ENCODE peak calls at places on chromosomes 1 and 21, in seven cellular contexts. One of them, this sample, is unnamed.

GRCh38 chr1:41329662-41330587 is 31.3 kb upstream of the FOXO6 start:
- DNase-seq in upper lobe of left lung: no peak
- DNase-seq in breast epithelium: no peak
- DNase-seq in H1: no peak
- DNase-seq in transverse colon: no peak
- DNase-seq in K562: no peak
- DNase-seq in GM23338: no peak
- DNase-seq in this sample: no peak

GRCh38 chr1:186899577-186899976 is 70.8 kb downstream of the PLA2G4A start:
- DNase-seq in upper lobe of left lung: no peak
- DNase-seq in H1: no peak
- DNase-seq in GM23338: no peak
- DNase-seq in transverse colon: no peak
- DNase-seq in breast epithelium: no peak
- DNase-seq in K562: no peak
- DNase-seq in this sample: no peak

GRCh38 chr1:244325056-244325764 is 126.5 kb downstream of the ADSS2 start:
- DNase-seq in GM23338: no peak
- DNase-seq in transverse colon: no peak
- DNase-seq in K562: no peak
- DNase-seq in breast epithelium: peak
- DNase-seq in H1: no peak
- DNase-seq in upper lobe of left lung: no peak
- DNase-seq in this sample: no peak

GRCh38 chr1:12594966-12595838 is 22.8 kb downstream of the DHRS3 start:
- DNase-seq in breast epithelium: peak
- DNase-seq in transverse colon: peak
- DNase-seq in upper lobe of left lung: peak
- DNase-seq in GM23338: peak
- DNase-seq in H1: no peak
- DNase-seq in K562: no peak
- DNase-seq in this sample: no peak

GRCh38 chr1:155133799-155134281 is 1.8 kb upstream of the SLC50A1 start:
- DNase-seq in upper lobe of left lung: no peak
- DNase-seq in K562: no peak
- DNase-seq in transverse colon: no peak
- DNase-seq in breast epithelium: no peak
- DNase-seq in H1: no peak
- DNase-seq in GM23338: no peak
- DNase-seq in this sample: no peak

GRCh38 chr1:50369008-50369634 is 54.1 kb downstream of the DMRTA2 start:
- DNase-seq in transverse colon: no peak
- DNase-seq in GM23338: no peak
- DNase-seq in upper lobe of left lung: no peak
- DNase-seq in breast epithelium: no peak
- DNase-seq in K562: no peak
- DNase-seq in H1: no peak
- DNase-seq in this sample: no peak

GRCh38 chr21:32387151-32387550 is 5.7 kb downstream of the URB1 start:
- DNase-seq in GM23338: no peak
- DNase-seq in H1: no peak
- DNase-seq in upper lobe of left lung: no peak
- DNase-seq in transverse colon: no peak
- DNase-seq in breast epithelium: no peak
- DNase-seq in K562: no peak
- DNase-seq in this sample: no peak

GRCh38 chr1:200038987-200039848 is 11.7 kb downstream of the NR5A2 start:
- DNase-seq in GM23338: peak
- DNase-seq in upper lobe of left lung: peak
- DNase-seq in breast epithelium: no peak
- DNase-seq in transverse colon: peak
- DNase-seq in K562: no peak
- DNase-seq in H1: no peak
- DNase-seq in this sample: no peak

GRCh38 chr1:191279266-191279800 is 801.7 kb upstream of the BRINP3 start:
- DNase-seq in K562: no peak
- DNase-seq in upper lobe of left lung: no peak
- DNase-seq in GM23338: no peak
- DNase-seq in transverse colon: no peak
- DNase-seq in H1: no peak
- DNase-seq in breast epithelium: no peak
- DNase-seq in this sample: no peak

GRCh38 chr1:110203021-110203661 is 7.0 kb upstream of the KCNC4 start:
- DNase-seq in transverse colon: peak
- DNase-seq in GM23338: peak
- DNase-seq in upper lobe of left lung: no peak
- DNase-seq in H1: no peak
- DNase-seq in breast epithelium: no peak
- DNase-seq in K562: peak
- DNase-seq in this sample: no peak

GRCh38 chr1:22876359-22877111 is 96.1 kb downstream of the LACTBL1 start:
- DNase-seq in GM23338: peak
- DNase-seq in transverse colon: no peak
- DNase-seq in breast epithelium: no peak
- DNase-seq in K562: no peak
- DNase-seq in H1: no peak
- DNase-seq in upper lobe of left lung: peak
- DNase-seq in this sample: no peak

GRCh38 chr1:215911406-215911968 is 344.4 kb downstream of the KCTD3 start:
- DNase-seq in upper lobe of left lung: no peak
- DNase-seq in transverse colon: no peak
- DNase-seq in breast epithelium: no peak
- DNase-seq in K562: no peak
- DNase-seq in GM23338: no peak
- DNase-seq in H1: no peak
- DNase-seq in this sample: no peak

GRCh38 chr1:57010511-57010910 is 44.7 kb upstream of the C8B start:
- DNase-seq in breast epithelium: no peak
- DNase-seq in transverse colon: no peak
- DNase-seq in H1: no peak
- DNase-seq in GM23338: no peak
- DNase-seq in upper lobe of left lung: no peak
- DNase-seq in K562: no peak
- DNase-seq in this sample: no peak

GRCh38 chr1:55071477-55071876 is 32.1 kb downstream of the PCSK9 start:
- DNase-seq in GM23338: peak
- DNase-seq in H1: peak
- DNase-seq in upper lobe of left lung: no peak
- DNase-seq in breast epithelium: no peak
- DNase-seq in K562: peak
- DNase-seq in transverse colon: no peak
- DNase-seq in this sample: peak

GRCh38 chr21:31675960-31676359 is 16.5 kb downstream of the SOD1 start:
- DNase-seq in upper lobe of left lung: no peak
- DNase-seq in H1: no peak
- DNase-seq in K562: no peak
- DNase-seq in breast epithelium: no peak
- DNase-seq in transverse colon: no peak
- DNase-seq in GM23338: no peak
- DNase-seq in this sample: no peak

GRCh38 chr1:224203243-224204016 is 20.4 kb downstream of the DEGS1 start:
- DNase-seq in K562: no peak
- DNase-seq in H1: no peak
- DNase-seq in upper lobe of left lung: no peak
- DNase-seq in breast epithelium: peak
- DNase-seq in transverse colon: peak
- DNase-seq in GM23338: peak
- DNase-seq in this sample: no peak

GRCh38 chr1:48291421-48291820 is 68.9 kb downstream of the SLC5A9 start:
- DNase-seq in K562: no peak
- DNase-seq in transverse colon: no peak
- DNase-seq in GM23338: no peak
- DNase-seq in breast epithelium: no peak
- DNase-seq in H1: no peak
- DNase-seq in upper lobe of left lung: peak
- DNase-seq in this sample: no peak

GRCh38 chr21:26123012-26123411 is 47.6 kb downstream of the APP start:
- DNase-seq in GM23338: no peak
- DNase-seq in H1: no peak
- DNase-seq in upper lobe of left lung: no peak
- DNase-seq in breast epithelium: no peak
- DNase-seq in K562: no peak
- DNase-seq in transverse colon: no peak
- DNase-seq in this sample: no peak

GRCh38 chr1:177243773-177244172 is 73.0 kb downstream of the BRINP2 start:
- DNase-seq in H1: no peak
- DNase-seq in breast epithelium: no peak
- DNase-seq in upper lobe of left lung: no peak
- DNase-seq in transverse colon: no peak
- DNase-seq in GM23338: no peak
- DNase-seq in K562: no peak
- DNase-seq in this sample: no peak

GRCh38 chr1:177249231-177249630 is 78.5 kb downstream of the BRINP2 start:
- DNase-seq in K562: no peak
- DNase-seq in GM23338: no peak
- DNase-seq in breast epithelium: no peak
- DNase-seq in H1: no peak
- DNase-seq in transverse colon: peak
- DNase-seq in upper lobe of left lung: no peak
- DNase-seq in this sample: no peak

GRCh38 chr1:177248258-177248657 is 77.5 kb downstream of the BRINP2 start:
- DNase-seq in upper lobe of left lung: no peak
- DNase-seq in transverse colon: no peak
- DNase-seq in K562: no peak
- DNase-seq in breast epithelium: no peak
- DNase-seq in H1: no peak
- DNase-seq in GM23338: no peak
- DNase-seq in this sample: no peak

GRCh38 chr1:177247777-177248176 is 77.0 kb downstream of the BRINP2 start:
- DNase-seq in K562: no peak
- DNase-seq in breast epithelium: no peak
- DNase-seq in transverse colon: no peak
- DNase-seq in H1: no peak
- DNase-seq in GM23338: no peak
- DNase-seq in upper lobe of left lung: no peak
- DNase-seq in this sample: no peak

DNA sequence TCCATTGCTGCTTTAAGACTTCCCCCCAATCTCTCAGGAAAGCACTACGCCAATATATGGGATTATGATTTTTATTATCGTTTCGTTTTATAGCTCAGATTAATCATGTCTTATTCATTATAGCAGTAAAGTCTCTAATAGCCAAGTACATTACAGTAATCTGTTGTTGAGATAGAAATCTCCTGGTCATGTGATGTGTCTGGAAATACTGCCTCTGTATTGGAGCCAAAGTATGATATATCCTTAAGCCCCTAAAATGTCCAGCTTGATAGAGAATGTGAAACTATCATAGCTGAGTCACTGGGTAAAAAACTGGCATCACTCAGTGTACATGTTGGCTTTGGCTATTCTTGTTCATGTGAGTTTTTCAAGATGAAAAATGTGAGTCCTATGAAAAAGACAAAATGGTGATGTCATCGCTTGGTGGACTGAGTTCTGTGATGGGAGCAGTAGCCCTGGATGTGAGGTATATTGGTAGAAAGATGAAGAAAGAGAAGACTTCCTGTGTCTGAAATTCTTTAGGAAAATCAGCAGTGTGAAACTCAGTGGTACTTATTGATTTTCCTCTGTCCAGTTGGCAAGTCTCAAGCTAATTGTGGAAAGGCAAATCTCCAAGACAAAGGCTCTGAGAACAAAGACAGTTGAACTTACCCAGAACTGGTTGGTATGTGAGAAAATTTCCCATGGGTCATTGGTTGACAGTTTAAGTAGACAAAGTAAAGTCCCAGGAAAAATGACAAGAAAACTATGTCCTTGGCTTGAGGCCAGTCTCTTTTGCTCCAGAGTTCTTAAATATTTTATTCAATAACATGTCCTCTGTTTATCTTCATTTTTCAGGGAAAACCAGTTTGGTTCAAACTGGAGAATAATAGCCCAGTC is 76.2 kb downstream of the BRINP2 start:
- DNase-seq in GM23338: no peak
- DNase-seq in K562: no peak
- DNase-seq in breast epithelium: no peak
- DNase-seq in H1: no peak
- DNase-seq in transverse colon: no peak
- DNase-seq in upper lobe of left lung: no peak
- DNase-seq in this sample: no peak
- H3K4me3 ChIP-seq in GM23338: no peak
- H3K4me3 ChIP-seq in K562: no peak
- H3K4me3 ChIP-seq in breast epithelium: no peak
- H3K4me3 ChIP-seq in H1: no peak
- H3K4me3 ChIP-seq in transverse colon: no peak
- H3K4me3 ChIP-seq in upper lobe of left lung: no peak
- H3K4me3 ChIP-seq in this sample: no peak

GRCh38 chr1:19424651-19425570 is 60.4 kb downstream of the CAPZB start:
- DNase-seq in transverse colon: no peak
- DNase-seq in upper lobe of left lung: no peak
- DNase-seq in H1: no peak
- DNase-seq in breast epithelium: no peak
- DNase-seq in K562: no peak
- DNase-seq in GM23338: no peak
- DNase-seq in this sample: no peak
- TF ChIP-seq POLR2AphosphoS5 in transverse colon: no peak
- TF ChIP-seq POLR2AphosphoS5 in upper lobe of left lung: no peak
- TF ChIP-seq POLR2AphosphoS5 in H1: no peak
- TF ChIP-seq POLR2AphosphoS5 in breast epithelium: no peak
- TF ChIP-seq POLR2AphosphoS5 in K562: no peak
- TF ChIP-seq POLR2AphosphoS5 in GM23338: no peak
- TF ChIP-seq POLR2AphosphoS5 in this sample: no peak

GRCh38 chr1:81453345-81453703 is 347.4 kb upstream of the ADGRL2 start:
- DNase-seq in GM23338: no peak
- DNase-seq in transverse colon: no peak
- DNase-seq in H1: no peak
- DNase-seq in K562: no peak
- DNase-seq in upper lobe of left lung: no peak
- DNase-seq in breast epithelium: no peak
- DNase-seq in this sample: no peak
- TF ChIP-seq CTCF in GM23338: no peak
- TF ChIP-seq CTCF in transverse colon: no peak
- TF ChIP-seq CTCF in H1: no peak
- TF ChIP-seq CTCF in K562: no peak
- TF ChIP-seq CTCF in upper lobe of left lung: no peak
- TF ChIP-seq CTCF in breast epithelium: no peak
- TF ChIP-seq CTCF in this sample: no peak

GRCh38 chr1:52365746-52366516 is at the start of gene CC2D1B:
- DNase-seq in upper lobe of left lung: peak
- DNase-seq in transverse colon: peak
- DNase-seq in GM23338: peak
- DNase-seq in breast epithelium: peak
- DNase-seq in K562: peak
- DNase-seq in H1: peak
- DNase-seq in this sample: peak

GRCh38 chr1:52366517-52366827 is 467 bp upstream of the CC2D1B start:
- DNase-seq in transverse colon: no peak
- DNase-seq in K562: no peak
- DNase-seq in H1: no peak
- DNase-seq in GM23338: no peak
- DNase-seq in breast epithelium: no peak
- DNase-seq in upper lobe of left lung: no peak
- DNase-seq in this sample: no peak

GRCh38 chr1:52365091-52365745 is 787 bp downstream of the CC2D1B start:
- DNase-seq in breast epithelium: peak
- DNase-seq in GM23338: peak
- DNase-seq in K562: peak
- DNase-seq in H1: no peak
- DNase-seq in transverse colon: peak
- DNase-seq in upper lobe of left lung: no peak
- DNase-seq in this sample: no peak

GRCh38 chr1:52367272-52367671 is 1.3 kb upstream of the CC2D1B start:
- DNase-seq in breast epithelium: no peak
- DNase-seq in GM23338: no peak
- DNase-seq in K562: no peak
- DNase-seq in transverse colon: no peak
- DNase-seq in upper lobe of left lung: no peak
- DNase-seq in H1: no peak
- DNase-seq in this sample: no peak

GRCh38 chr1:52364235-52364839 is 1.7 kb downstream of the CC2D1B start:
- DNase-seq in transverse colon: no peak
- DNase-seq in GM23338: peak
- DNase-seq in breast epithelium: no peak
- DNase-seq in upper lobe of left lung: no peak
- DNase-seq in H1: no peak
- DNase-seq in K562: no peak
- DNase-seq in this sample: no peak
- H3K4me3 ChIP-seq in transverse colon: no peak
- H3K4me3 ChIP-seq in GM23338: peak
- H3K4me3 ChIP-seq in breast epithelium: peak
- H3K4me3 ChIP-seq in upper lobe of left lung: no peak
- H3K4me3 ChIP-seq in H1: no peak
- H3K4me3 ChIP-seq in K562: peak
- H3K4me3 ChIP-seq in this sample: peak

This sample was measured in Panc1.